ENCODE peak calls at places on chromosome 14, in nine cellular contexts. E is tibial artery, O is psoas muscle, X is right atrium auricular region, P is body of pancreas, V is fibroblast of lung, Q is astrocyte, W is esophagus squamous epithelium, U is Peyer's patch. K is an unnamed sample.
A peak's percentile ranks its signal among the peaks of the same experiment; 100 is the strongest.

GRCh38 chr14:32576088-32576795 is 247.1 kb downstream of the AKAP6 start:
- DNase-seq in P (peak; percentile 45), U (peak; percentile 16), O (no peak), E (peak; percentile 37), Q (peak; percentile 31), V (peak; percentile 49), W (no peak), X (peak; percentile 64), K (no peak)

GRCh38 chr14:21825147-21825743 is 151.6 kb upstream of the OR4E1 start:
- DNase-seq in X (no peak), Q (no peak), O (no peak), V (no peak), U (no peak), W (no peak), E (no peak), P (no peak), K (no peak)

GRCh38 chr14:85534435-85534834 is 4.5 kb downstream of the FLRT2 start:
- DNase-seq in X (no peak), Q (no peak), U (no peak), E (no peak), P (no peak), O (peak; percentile 54), W (no peak), V (no peak), K (no peak)

GRCh38 chr14:22656226-22656625 is 12.1 kb upstream of the OR6J1 start:
- DNase-seq in X (no peak), Q (no peak), U (no peak), E (no peak), V (no peak), P (no peak), O (no peak), W (no peak), K (no peak)

GRCh38 chr14:37591941-37592287 is 3.1 kb downstream of the FOXA1 start:
- DNase-seq in Q (no peak), U (no peak), X (no peak), V (no peak), P (no peak), O (no peak), W (no peak), E (no peak), K (peak; percentile 78)

GRCh38 chr14:54490448-54490805 is 1.6 kb upstream of the GMFB start:
- DNase-seq in U (no peak), V (no peak), Q (no peak), E (no peak), P (no peak), O (no peak), X (no peak), W (no peak), K (no peak)

GRCh38 chr14:63752449-63753169 is 24.7 kb upstream of the SGPP1 start:
- DNase-seq in X (no peak), O (no peak), U (no peak), W (no peak), E (peak; percentile 29), P (peak; percentile 32), Q (peak; percentile 76), V (peak; percentile 82), K (no peak)

GRCh38 chr14:95486875-95487668 is 29.4 kb downstream of the SYNE3 start:
- DNase-seq in V (no peak), X (no peak), U (peak; percentile 77), E (no peak), Q (no peak), P (no peak), W (no peak), O (no peak), K (no peak)

GRCh38 chr14:77106666-77107065 is 8.6 kb downstream of the CIPC start:
- DNase-seq in U (no peak), Q (no peak), W (no peak), V (no peak), E (no peak), O (no peak), X (no peak), P (no peak), K (no peak)

GRCh38 chr14:31921741-31922140 is 155.4 kb upstream of the ARHGAP5 start:
- DNase-seq in O (no peak), X (no peak), Q (no peak), P (no peak), W (no peak), U (no peak), V (no peak), E (no peak), K (no peak)

GRCh38 chr14:63282997-63283396 is 35.7 kb downstream of the GPHB5 start:
- DNase-seq in U (no peak), V (no peak), X (no peak), O (no peak), P (no peak), Q (no peak), W (no peak), E (no peak), K (no peak)

GRCh38 chr14:32472512-32473472 is 143.7 kb downstream of the AKAP6 start:
- DNase-seq in E (no peak), X (no peak), P (no peak), W (no peak), Q (peak; percentile 74), V (peak; percentile 77), U (no peak), O (no peak), K (no peak)

GRCh38 chr14:35046751-35047536 is 872 bp downstream of the FAM177A1 start:
- DNase-seq in O (peak; percentile 66), U (peak; percentile 67), X (peak; percentile 71), P (peak; percentile 53), Q (peak; percentile 23), E (no peak), W (peak; percentile 26), V (peak; percentile 35), K (no peak)

GRCh38 chr14:99576304-99576703 is 27.7 kb downstream of the CCDC85C start:
- DNase-seq in X (no peak), U (no peak), P (no peak), W (no peak), O (no peak), V (no peak), E (no peak), Q (no peak), K (no peak)

GRCh38 chr14:99576761-99577705 is 27.0 kb downstream of the CCDC85C start:
- DNase-seq in V (peak; percentile 58), O (no peak), W (no peak), E (no peak), Q (peak; percentile 41), X (no peak), U (no peak), P (no peak), K (no peak)

GRCh38 chr14:99573436-99574098 is 30.4 kb downstream of the CCDC85C start:
- DNase-seq in W (no peak), P (no peak), E (no peak), V (no peak), U (no peak), Q (no peak), X (no peak), O (no peak), K (no peak)

GRCh38 chr14:99574099-99574880 is 29.7 kb downstream of the CCDC85C start:
- DNase-seq in O (no peak), W (no peak), E (no peak), V (peak; percentile 92), Q (peak; percentile 87), P (peak; percentile 75), X (no peak), U (no peak), K (no peak)

GRCh38 chr14:99575043-99576023 is 28.7 kb downstream of the CCDC85C start:
- DNase-seq in Q (peak; percentile 42), E (no peak), V (peak; percentile 53), P (peak; percentile 66), W (no peak), O (no peak), X (no peak), U (no peak), K (peak; percentile 91)
- TF ChIP-seq CTCF in Q (peak; percentile 4), E (no peak), V (no peak), P (no peak), W (no peak), O (no peak), X (peak; percentile 39), U (no peak), K (no peak)

GRCh38 chr14:99039316-99040041 is 232.5 kb downstream of the BCL11B start:
- DNase-seq in O (no peak), V (no peak), X (no peak), E (no peak), P (no peak), U (no peak), Q (no peak), W (no peak), K (no peak)

GRCh38 chr14:99036594-99037293 is 235.3 kb downstream of the BCL11B start:
- DNase-seq in O (no peak), P (no peak), Q (no peak), W (no peak), U (no peak), E (peak; percentile 55), X (no peak), V (no peak), K (no peak)

GRCh38 chr14:99035712-99036593 is 236.0 kb downstream of the BCL11B start:
- DNase-seq in P (peak; percentile 33), Q (peak; percentile 93), O (peak; percentile 93), V (peak; percentile 96), X (peak; percentile 92), U (peak; percentile 23), E (peak; percentile 95), W (peak; percentile 25), K (peak; percentile 78)

GRCh38 chr14:99038401-99038800 is 233.6 kb downstream of the BCL11B start:
- DNase-seq in X (no peak), Q (peak; percentile 68), W (no peak), E (no peak), P (no peak), U (no peak), O (no peak), V (peak; percentile 77), K (no peak)

DNA sequence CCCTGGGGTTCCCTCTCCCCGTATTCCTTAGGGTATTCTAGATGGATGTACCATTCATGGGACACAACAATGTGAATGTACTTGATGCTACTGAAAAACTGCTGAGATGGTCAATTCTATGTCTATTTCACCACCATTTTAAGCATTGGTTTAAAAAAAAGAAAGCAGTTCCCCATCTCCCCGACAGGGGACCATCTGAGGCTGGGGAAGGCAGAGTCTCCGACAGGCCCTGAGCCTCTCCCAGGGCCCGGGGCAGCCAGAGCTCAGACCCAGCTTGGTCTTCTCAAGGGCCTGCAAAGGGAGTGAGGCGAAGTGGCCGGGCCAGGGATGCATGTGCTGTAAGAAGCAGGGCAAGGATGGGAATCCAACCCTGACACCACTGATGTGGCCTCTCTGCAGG is 234.2 kb downstream of the BCL11B start:
- DNase-seq in Q (no peak), X (no peak), E (no peak), O (no peak), W (no peak), U (no peak), V (no peak), P (no peak), K (no peak)
- H3K27ac ChIP-seq in Q (no peak overlapping the region), X (no peak overlapping the region), E (no peak overlapping the region), O (no peak overlapping the region), W (no peak overlapping the region), U (no peak overlapping the region), V (no peak overlapping the region), P (no peak overlapping the region), K (no peak overlapping the region)

GRCh38 chr14:106317593-106317992 is 791.2 kb downstream of the TMEM121 start:
- DNase-seq in U (no peak), Q (no peak), X (no peak), W (no peak), E (no peak), V (no peak), O (no peak), P (no peak), K (no peak)

GRCh38 chr14:106318700-106319099 is 792.3 kb downstream of the TMEM121 start:
- DNase-seq in X (no peak), V (no peak), Q (no peak), W (no peak), P (no peak), U (peak; percentile 52), E (no peak), O (no peak), K (no peak)
- H3K9me3 ChIP-seq in X (no peaks in the 10 kb centered on the region), V (no peaks in the 10 kb centered on the region), Q (peaks cover 13% of the 10 kb centered on the region), W (no peaks in the 10 kb centered on the region), P (no peaks in the 10 kb centered on the region), U (no peaks in the 10 kb centered on the region), E (no peaks in the 10 kb centered on the region), O (no peaks in the 10 kb centered on the region), K (no peaks in the 10 kb centered on the region)

GRCh38 chr14:59314953-59315599 is 126.6 kb downstream of the DAAM1 start:
- DNase-seq in X (no peak), P (no peak), Q (no peak), V (no peak), W (no peak), O (no peak), U (no peak), E (no peak), K (no peak)
- TF ChIP-seq CTCF in X (no peak), P (no peak), Q (no peak), V (no peak), W (no peak), O (no peak), U (no peak), E (no peak), K (no peak)

K was measured in upper lobe of right lung.